ENCODE peak calls at places on chromosome 14, in four cellular contexts. One of them, this sample, is unnamed.

GRCh38 chr14:103298620-103299019 is 35.4 kb upstream of the EIF5 start:
- DNase-seq in CD8-positive, alpha-beta T cell: no peak
- DNase-seq in A673: no peak
- DNase-seq in CD4-positive, CD25-positive, alpha-beta regulatory T cell: no peak
- DNase-seq in this sample: no peak

GRCh38 chr14:92567173-92567725 is 53.7 kb downstream of the RIN3 start:
- DNase-seq in CD8-positive, alpha-beta T cell: no peak
- DNase-seq in A673: no peak
- DNase-seq in CD4-positive, CD25-positive, alpha-beta regulatory T cell: no peak
- DNase-seq in this sample: no peak

GRCh38 chr14:101511199-101511598 is 50.1 kb upstream of the DIO3 start:
- DNase-seq in CD8-positive, alpha-beta T cell: no peak
- DNase-seq in A673: no peak
- DNase-seq in CD4-positive, CD25-positive, alpha-beta regulatory T cell: no peak
- DNase-seq in this sample: no peak

GRCh38 chr14:77544571-77544970 is 46.0 kb upstream of the ISM2 start:
- DNase-seq in CD8-positive, alpha-beta T cell: no peak
- DNase-seq in A673: no peak
- DNase-seq in CD4-positive, CD25-positive, alpha-beta regulatory T cell: no peak
- DNase-seq in this sample: no peak

GRCh38 chr14:66649515-66649914 is 141.6 kb downstream of the GPHN start:
- DNase-seq in CD8-positive, alpha-beta T cell: no peak
- DNase-seq in A673: no peak
- DNase-seq in CD4-positive, CD25-positive, alpha-beta regulatory T cell: peak; percentile 3
- DNase-seq in this sample: peak; percentile 79

GRCh38 chr14:105888784-105889665 is 362.6 kb downstream of the TMEM121 start:
- DNase-seq in CD8-positive, alpha-beta T cell: no peak
- DNase-seq in A673: no peak
- DNase-seq in CD4-positive, CD25-positive, alpha-beta regulatory T cell: no peak
- DNase-seq in this sample: no peak

GRCh38 chr14:73176673-73177072 is 40.4 kb downstream of the PSEN1 start:
- DNase-seq in CD8-positive, alpha-beta T cell: no peak
- DNase-seq in A673: no peak
- DNase-seq in CD4-positive, CD25-positive, alpha-beta regulatory T cell: no peak
- DNase-seq in this sample: no peak

GRCh38 chr14:23175823-23176222 is 7.6 kb downstream of the SLC7A8 start:
- DNase-seq in CD8-positive, alpha-beta T cell: no peak
- DNase-seq in A673: peak; percentile 76
- DNase-seq in CD4-positive, CD25-positive, alpha-beta regulatory T cell: no peak
- DNase-seq in this sample: no peak

GRCh38 chr14:88488081-88488480 is 66.7 kb downstream of the PTPN21 start:
- DNase-seq in CD8-positive, alpha-beta T cell: no peak
- DNase-seq in A673: no peak
- DNase-seq in CD4-positive, CD25-positive, alpha-beta regulatory T cell: no peak
- DNase-seq in this sample: no peak

GRCh38 chr14:63508033-63508432 is 35.1 kb downstream of the PPP2R5E start:
- DNase-seq in CD8-positive, alpha-beta T cell: no peak
- DNase-seq in A673: no peak
- DNase-seq in CD4-positive, CD25-positive, alpha-beta regulatory T cell: no peak
- DNase-seq in this sample: no peak

GRCh38 chr14:18656627-18657026 is 55.7 kb downstream of the OR11H12 start:
- DNase-seq in CD8-positive, alpha-beta T cell: no peak
- DNase-seq in A673: no peak
- DNase-seq in CD4-positive, CD25-positive, alpha-beta regulatory T cell: no peak
- DNase-seq in this sample: no peak

GRCh38 chr14:89027097-89027740 is 202.8 kb downstream of the TTC8 start:
- DNase-seq in CD8-positive, alpha-beta T cell: peak; percentile 67
- DNase-seq in A673: peak; percentile 61
- DNase-seq in CD4-positive, CD25-positive, alpha-beta regulatory T cell: peak; percentile 24
- DNase-seq in this sample: no peak

GRCh38 chr14:92737206-92737605 is 11.2 kb downstream of the LGMN start:
- DNase-seq in CD8-positive, alpha-beta T cell: no peak
- DNase-seq in A673: no peak
- DNase-seq in CD4-positive, CD25-positive, alpha-beta regulatory T cell: no peak
- DNase-seq in this sample: peak; percentile 66

GRCh38 chr14:92958373-92959188 is 35.6 kb downstream of the CHGA start:
- DNase-seq in CD8-positive, alpha-beta T cell: no peak
- DNase-seq in A673: no peak
- DNase-seq in CD4-positive, CD25-positive, alpha-beta regulatory T cell: no peak
- DNase-seq in this sample: no peak

GRCh38 chr14:35534130-35534883 is at the start of gene INSM2:
- DNase-seq in CD8-positive, alpha-beta T cell: no peak
- DNase-seq in A673: peak; percentile 17
- DNase-seq in CD4-positive, CD25-positive, alpha-beta regulatory T cell: no peak
- DNase-seq in this sample: peak; percentile 28

GRCh38 chr14:63893701-63894458 is 41.1 kb downstream of the SYNE2 start:
- DNase-seq in CD8-positive, alpha-beta T cell: no peak
- DNase-seq in A673: no peak
- DNase-seq in CD4-positive, CD25-positive, alpha-beta regulatory T cell: no peak
- DNase-seq in this sample: no peak

GRCh38 chr14:45057349-45057748 is 26.6 kb upstream of the PRPF39 start:
- DNase-seq in CD8-positive, alpha-beta T cell: no peak
- DNase-seq in A673: no peak
- DNase-seq in CD4-positive, CD25-positive, alpha-beta regulatory T cell: no peak
- DNase-seq in this sample: no peak

GRCh38 chr14:23557521-23557920 is 1.4 kb downstream of the THTPA start:
- DNase-seq in CD8-positive, alpha-beta T cell: no peak
- DNase-seq in A673: no peak
- DNase-seq in CD4-positive, CD25-positive, alpha-beta regulatory T cell: no peak
- DNase-seq in this sample: no peak

GRCh38 chr14:95609398-95609990 is 74.6 kb downstream of the GLRX5 start:
- DNase-seq in CD8-positive, alpha-beta T cell: no peak
- DNase-seq in A673: peak; percentile 79
- DNase-seq in CD4-positive, CD25-positive, alpha-beta regulatory T cell: no peak
- DNase-seq in this sample: peak; percentile 18

GRCh38 chr14:71720978-71721624 is 211.1 kb upstream of the RGS6 start:
- DNase-seq in CD8-positive, alpha-beta T cell: no peak
- DNase-seq in A673: peak; percentile 86
- DNase-seq in CD4-positive, CD25-positive, alpha-beta regulatory T cell: no peak
- DNase-seq in this sample: peak; percentile 52

GRCh38 chr14:106129274-106129673 is 602.9 kb downstream of the TMEM121 start:
- DNase-seq in CD8-positive, alpha-beta T cell: peak; percentile 37
- DNase-seq in A673: peak; percentile 7
- DNase-seq in CD4-positive, CD25-positive, alpha-beta regulatory T cell: no peak
- DNase-seq in this sample: peak; percentile 91

GRCh38 chr14:58884442-58884841 is 246.7 kb downstream of the DACT1 start:
- DNase-seq in CD8-positive, alpha-beta T cell: no peak
- DNase-seq in A673: no peak
- DNase-seq in CD4-positive, CD25-positive, alpha-beta regulatory T cell: no peak
- DNase-seq in this sample: no peak

GRCh38 chr14:89661392-89661791 is 244.4 kb upstream of the FOXN3 start:
- DNase-seq in CD8-positive, alpha-beta T cell: no peak
- DNase-seq in A673: no peak
- DNase-seq in CD4-positive, CD25-positive, alpha-beta regulatory T cell: no peak
- DNase-seq in this sample: no peak

GRCh38 chr14:70555890-70556289 is 21.1 kb upstream of the ADAM20 start:
- DNase-seq in CD8-positive, alpha-beta T cell: no peak
- DNase-seq in A673: peak; percentile 69
- DNase-seq in CD4-positive, CD25-positive, alpha-beta regulatory T cell: no peak
- DNase-seq in this sample: no peak

GRCh38 chr14:64088647-64088964 is 205.6 kb downstream of the ESR2 start:
- DNase-seq in CD8-positive, alpha-beta T cell: no peak
- DNase-seq in A673: no peak
- DNase-seq in CD4-positive, CD25-positive, alpha-beta regulatory T cell: no peak
- DNase-seq in this sample: no peak

GRCh38 chr14:68442828-68443460 is 349.9 kb downstream of the ZFP36L1 start:
- DNase-seq in CD8-positive, alpha-beta T cell: no peak
- DNase-seq in A673: no peak
- DNase-seq in CD4-positive, CD25-positive, alpha-beta regulatory T cell: no peak
- DNase-seq in this sample: no peak

GRCh38 chr14:80100681-80101080 is 110.6 kb downstream of the DIO2 start:
- DNase-seq in CD8-positive, alpha-beta T cell: no peak
- DNase-seq in A673: no peak
- DNase-seq in CD4-positive, CD25-positive, alpha-beta regulatory T cell: no peak
- DNase-seq in this sample: no peak

GRCh38 chr14:99407416-99407815 is 73.2 kb downstream of the SETD3 start:
- DNase-seq in CD8-positive, alpha-beta T cell: no peak
- DNase-seq in A673: no peak
- DNase-seq in CD4-positive, CD25-positive, alpha-beta regulatory T cell: no peak
- DNase-seq in this sample: no peak

GRCh38 chr14:103028161-103028767 is 29.1 kb downstream of the CDC42BPB start:
- DNase-seq in CD8-positive, alpha-beta T cell: no peak
- DNase-seq in A673: no peak
- DNase-seq in CD4-positive, CD25-positive, alpha-beta regulatory T cell: no peak
- DNase-seq in this sample: peak; percentile 18

GRCh38 chr14:103336191-103336590 is 2.2 kb downstream of the EIF5 start:
- DNase-seq in CD8-positive, alpha-beta T cell: no peak
- DNase-seq in A673: no peak
- DNase-seq in CD4-positive, CD25-positive, alpha-beta regulatory T cell: no peak
- DNase-seq in this sample: no peak

GRCh38 chr14:96261053-96261452 is 5.0 kb downstream of the BDKRB1 start:
- DNase-seq in CD8-positive, alpha-beta T cell: no peak
- DNase-seq in A673: no peak
- DNase-seq in CD4-positive, CD25-positive, alpha-beta regulatory T cell: no peak
- DNase-seq in this sample: no peak

GRCh38 chr14:23631234-23631633 is 4.9 kb upstream of the DHRS2 start:
- DNase-seq in CD8-positive, alpha-beta T cell: no peak
- DNase-seq in A673: no peak
- DNase-seq in CD4-positive, CD25-positive, alpha-beta regulatory T cell: no peak
- DNase-seq in this sample: no peak

GRCh38 chr14:68535404-68536024 is 257.4 kb downstream of the ZFP36L1 start:
- DNase-seq in CD8-positive, alpha-beta T cell: no peak
- DNase-seq in A673: no peak
- DNase-seq in CD4-positive, CD25-positive, alpha-beta regulatory T cell: no peak
- DNase-seq in this sample: no peak

GRCh38 chr14:75125617-75126016 is 1.2 kb downstream of the NEK9 start:
- DNase-seq in CD8-positive, alpha-beta T cell: no peak
- DNase-seq in A673: no peak
- DNase-seq in CD4-positive, CD25-positive, alpha-beta regulatory T cell: no peak
- DNase-seq in this sample: no peak
- H3K4me3 ChIP-seq in CD8-positive, alpha-beta T cell: peak overlapping the region; percentile 95
- H3K4me3 ChIP-seq in A673: peak overlapping the region; percentile 69
- H3K4me3 ChIP-seq in CD4-positive, CD25-positive, alpha-beta regulatory T cell: peak overlapping the region; percentile 83
- H3K4me3 ChIP-seq in this sample: peak overlapping the region; percentile 95

GRCh38 chr14:34020014-34020413 is 69.1 kb upstream of the EGLN3 start:
- DNase-seq in CD8-positive, alpha-beta T cell: no peak
- DNase-seq in A673: no peak
- DNase-seq in CD4-positive, CD25-positive, alpha-beta regulatory T cell: no peak
- DNase-seq in this sample: no peak

GRCh38 chr14:34021096-34021495 is 70.2 kb upstream of the EGLN3 start:
- DNase-seq in CD8-positive, alpha-beta T cell: no peak
- DNase-seq in A673: no peak
- DNase-seq in CD4-positive, CD25-positive, alpha-beta regulatory T cell: no peak
- DNase-seq in this sample: no peak

GRCh38 chr14:34018564-34019244 is 67.8 kb upstream of the EGLN3 start:
- DNase-seq in CD8-positive, alpha-beta T cell: no peak
- DNase-seq in A673: peak; percentile 59
- DNase-seq in CD4-positive, CD25-positive, alpha-beta regulatory T cell: no peak
- DNase-seq in this sample: no peak

GRCh38 chr14:34014936-34015335 is 64.1 kb upstream of the EGLN3 start:
- DNase-seq in CD8-positive, alpha-beta T cell: no peak
- DNase-seq in A673: no peak
- DNase-seq in CD4-positive, CD25-positive, alpha-beta regulatory T cell: no peak
- DNase-seq in this sample: peak; percentile 19

GRCh38 chr14:34018125-34018524 is 67.3 kb upstream of the EGLN3 start:
- DNase-seq in CD8-positive, alpha-beta T cell: no peak
- DNase-seq in A673: peak; percentile 8
- DNase-seq in CD4-positive, CD25-positive, alpha-beta regulatory T cell: no peak
- DNase-seq in this sample: peak; percentile 35
- H3K4me3 ChIP-seq in CD8-positive, alpha-beta T cell: peak overlapping the region; percentile 30
- H3K4me3 ChIP-seq in A673: peak overlapping the region; percentile 23
- H3K4me3 ChIP-seq in CD4-positive, CD25-positive, alpha-beta regulatory T cell: peak overlapping the region; percentile 66
- H3K4me3 ChIP-seq in this sample: no peak overlapping the region

DNA sequence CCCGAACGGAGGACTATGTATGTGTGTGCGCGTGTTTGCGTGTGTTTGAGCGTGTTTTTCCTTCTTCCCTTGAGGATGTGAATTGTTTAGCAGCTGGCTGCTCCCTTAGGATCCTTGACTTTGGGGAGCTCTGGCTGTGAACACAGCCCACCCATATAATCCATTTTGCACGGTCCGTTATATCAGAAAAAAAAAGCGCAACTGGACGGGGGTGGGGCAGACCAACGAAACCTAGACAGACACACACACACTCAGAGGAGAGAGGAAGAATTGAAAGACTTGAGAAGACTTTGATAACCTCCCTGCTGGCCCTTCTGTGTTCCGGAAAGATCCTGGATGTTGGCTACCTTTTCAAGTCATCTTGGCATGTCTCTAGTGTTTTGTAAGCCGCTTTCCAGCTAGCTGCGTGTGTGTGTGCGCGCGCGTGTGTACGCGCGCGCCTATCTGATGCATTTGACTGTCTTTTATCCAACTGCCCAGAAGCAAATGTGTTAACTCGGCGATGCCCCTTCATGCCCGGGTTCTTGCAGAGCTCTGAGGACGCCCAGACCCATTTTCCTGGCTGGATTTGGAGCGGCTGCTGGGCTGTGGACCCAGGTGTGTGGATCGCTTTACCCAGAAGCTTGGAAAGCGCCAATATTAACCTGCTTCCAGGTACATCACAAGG is 576 bp downstream of the LRFN5 start:
- DNase-seq in CD8-positive, alpha-beta T cell: no peak
- DNase-seq in A673: peak; percentile 75
- DNase-seq in CD4-positive, CD25-positive, alpha-beta regulatory T cell: no peak
- DNase-seq in this sample: no peak
- H3K4me3 ChIP-seq in CD8-positive, alpha-beta T cell: peak overlapping the region; percentile 29
- H3K4me3 ChIP-seq in A673: peak overlapping the region; percentile 79
- H3K4me3 ChIP-seq in CD4-positive, CD25-positive, alpha-beta regulatory T cell: no peak overlapping the region
- H3K4me3 ChIP-seq in this sample: no peak overlapping the region

GRCh38 chr14:91352101-91352500 is 65.5 kb downstream of the CCDC88C start:
- DNase-seq in CD8-positive, alpha-beta T cell: no peak
- DNase-seq in A673: no peak
- DNase-seq in CD4-positive, CD25-positive, alpha-beta regulatory T cell: no peak
- DNase-seq in this sample: no peak
- H3K4me3 ChIP-seq in CD8-positive, alpha-beta T cell: no peak overlapping the region
- H3K4me3 ChIP-seq in A673: no peak overlapping the region
- H3K4me3 ChIP-seq in CD4-positive, CD25-positive, alpha-beta regulatory T cell: peak overlapping the region; percentile 79
- H3K4me3 ChIP-seq in this sample: peak overlapping the region; percentile 43

GRCh38 chr14:53109028-53109687 is 44.0 kb downstream of the DDHD1 start:
- DNase-seq in CD8-positive, alpha-beta T cell: peak; percentile 20
- DNase-seq in A673: peak; percentile 46
- DNase-seq in CD4-positive, CD25-positive, alpha-beta regulatory T cell: peak; percentile 18
- DNase-seq in this sample: peak; percentile 93
- H3K4me3 ChIP-seq in CD8-positive, alpha-beta T cell: peak overlapping the region; percentile 57
- H3K4me3 ChIP-seq in A673: peak overlapping the region; percentile 32
- H3K4me3 ChIP-seq in CD4-positive, CD25-positive, alpha-beta regulatory T cell: peak overlapping the region; percentile 98
- H3K4me3 ChIP-seq in this sample: peak overlapping the region; percentile 55

DNA sequence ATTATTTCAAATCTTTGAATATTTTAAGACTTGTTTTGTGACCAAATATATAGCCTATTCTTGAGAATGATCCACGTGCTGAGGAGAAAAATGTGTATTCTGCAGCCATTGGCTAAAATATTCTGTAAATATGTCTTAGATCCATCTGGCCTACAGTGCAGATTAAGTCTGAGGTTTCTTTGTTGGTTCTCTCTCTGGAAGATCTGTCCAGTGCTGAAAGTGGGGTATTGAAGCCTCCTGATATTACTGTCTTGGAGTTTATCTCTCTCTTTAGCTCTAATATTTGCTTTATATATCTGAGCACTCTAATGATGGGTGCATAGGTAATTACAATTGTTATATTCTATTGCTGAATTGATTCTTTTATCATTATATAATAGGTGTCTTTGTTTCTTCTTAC is 617.4 kb upstream of the LRFN5 start:
- DNase-seq in CD8-positive, alpha-beta T cell: no peak
- DNase-seq in A673: no peak
- DNase-seq in CD4-positive, CD25-positive, alpha-beta regulatory T cell: no peak
- DNase-seq in this sample: no peak
- H3K4me3 ChIP-seq in CD8-positive, alpha-beta T cell: no peak overlapping the region
- H3K4me3 ChIP-seq in A673: no peak overlapping the region
- H3K4me3 ChIP-seq in CD4-positive, CD25-positive, alpha-beta regulatory T cell: no peak overlapping the region
- H3K4me3 ChIP-seq in this sample: no peak overlapping the region

GRCh38 chr14:20989787-20990600 is at the start of gene METTL17:
- DNase-seq in CD8-positive, alpha-beta T cell: peak; percentile 83
- DNase-seq in A673: peak; percentile 99
- DNase-seq in CD4-positive, CD25-positive, alpha-beta regulatory T cell: peak; percentile 75
- DNase-seq in this sample: peak; percentile 96
- H3K4me3 ChIP-seq in CD8-positive, alpha-beta T cell: peak within 1 kb of the TSS; percentile 96
- H3K4me3 ChIP-seq in A673: peak within 1 kb of the TSS; percentile 87
- H3K4me3 ChIP-seq in CD4-positive, CD25-positive, alpha-beta regulatory T cell: peak within 1 kb of the TSS; percentile 90
- H3K4me3 ChIP-seq in this sample: peak within 1 kb of the TSS; percentile 99

This sample was measured in Jurkat, Clone E6-1.